ENCODE peak calls at places on chromosomes 2 and 18, in six cellular contexts. O is SK-N-SH, G is MM.1S, B is GM23338, A is OCI-LY7, R is neural progenitor cell. X is an unnamed sample.
A peak's percentile ranks its signal among the peaks of the same experiment; 100 is the strongest.

GRCh38 chr2:199485732-199486335 is 28.1 kb upstream of the SATB2 start:
- DNase-seq in G (peak; percentile 53), B (peak; percentile 87), O (no peak), R (peak; percentile 83), A (peak; percentile 83), X (peak; percentile 81)

GRCh38 chr2:190697421-190697820 is 48.5 kb downstream of the NAB1 start:
- DNase-seq in B (no peak), A (no peak), O (no peak), G (no peak), R (no peak), X (no peak)

GRCh38 chr2:38497670-38498037 is 105.1 kb downstream of the HNRNPLL start:
- DNase-seq in O (no peak), G (no peak), A (no peak), B (no peak), R (no peak), X (no peak)

GRCh38 chr18:12559319-12559718 is 98.6 kb downstream of the SPIRE1 start:
- DNase-seq in A (no peak), O (no peak), G (no peak), R (no peak), B (no peak), X (no peak)

GRCh38 chr18:54743596-54743995 is 84.7 kb upstream of the RAB27B start:
- DNase-seq in B (no peak), A (no peak), R (no peak), O (no peak), G (no peak), X (no peak)

GRCh38 chr2:105112345-105112744 is 74.5 kb downstream of the MRPS9 start:
- DNase-seq in O (no peak), B (no peak), R (no peak), G (no peak), A (no peak), X (no peak)

GRCh38 chr2:98948956-98949739 is 13.1 kb upstream of the CRACDL start:
- DNase-seq in B (no peak), A (no peak), G (no peak), O (no peak), R (no peak), X (no peak)

GRCh38 chr2:236210536-236210935 is 42.4 kb upstream of the GBX2 start:
- DNase-seq in B (no peak), G (no peak), A (no peak), O (no peak), R (no peak), X (no peak)

DNA sequence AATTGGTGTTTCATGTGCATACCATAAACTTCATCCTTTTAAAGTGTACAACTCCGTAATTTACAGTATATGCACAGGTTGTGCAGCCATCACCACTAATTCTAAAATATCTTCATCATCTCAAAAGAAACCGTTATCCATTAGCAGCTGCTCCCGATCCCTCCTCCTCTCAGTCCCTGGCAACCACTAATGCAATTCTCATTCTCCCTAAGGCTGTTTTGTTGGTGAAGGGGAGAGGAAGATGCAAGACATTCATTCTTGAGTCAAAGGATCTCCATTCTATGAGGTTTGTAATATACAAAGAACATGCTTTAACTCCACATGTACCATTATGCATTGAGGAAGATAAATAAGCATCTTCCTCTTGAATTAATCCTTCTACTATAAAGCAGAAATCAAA is 48.6 kb downstream of the RNU4ATAC start:
- DNase-seq in B (peak; percentile 28), R (no peak), O (peak; percentile 63), G (no peak), A (no peak), X (no peak)
- TF ChIP-seq EZH2phosphoT487 in B (no peak), R (no peak), O (no peak), G (no peak), A (no peak), X (no peak)

GRCh38 chr18:70245941-70246537 is 40.6 kb upstream of the RTTN start:
- DNase-seq in R (no peak), B (no peak), O (no peak), A (no peak), G (no peak), X (no peak)
- H3K4me3 ChIP-seq in R (no peak overlapping the region), B (no peak overlapping the region), O (no peak overlapping the region), A (no peak overlapping the region), G (no peak overlapping the region), X (no peak overlapping the region)

GRCh38 chr2:223599646-223600009 is 2.5 kb downstream of the SCG2 start:
- DNase-seq in O (no peak), G (no peak), R (no peak), B (no peak), A (no peak), X (no peak)
- H3K4me2 ChIP-seq in O (peak overlapping the region; percentile 73), G (no peak overlapping the region), R (no peak overlapping the region), B (no peak overlapping the region), A (no peak overlapping the region), X (peak overlapping the region; percentile 53)

GRCh38 chr2:58428286-58428552 is 187.1 kb upstream of the FANCL start:
- DNase-seq in R (peak; percentile 88), O (no peak), A (no peak), G (peak; percentile 11), B (peak; percentile 87), X (no peak)
- TF ChIP-seq EZH2phosphoT487 in R (no peak), O (no peak), A (no peak), G (no peak), B (no peak), X (no peak)

GRCh38 chr2:113157108-113157896 is 16.5 kb upstream of the PSD4 start:
- DNase-seq in G (no peak), B (peak; percentile 76), A (no peak), R (peak; percentile 76), O (peak; percentile 44), X (peak; percentile 75)
- H3K4me3 ChIP-seq in G (peak overlapping the region; percentile 62), B (peak overlapping the region; percentile 54), A (no peak overlapping the region), R (peak overlapping the region; percentile 59), O (no peak overlapping the region), X (peak overlapping the region; percentile 83)

DNA sequence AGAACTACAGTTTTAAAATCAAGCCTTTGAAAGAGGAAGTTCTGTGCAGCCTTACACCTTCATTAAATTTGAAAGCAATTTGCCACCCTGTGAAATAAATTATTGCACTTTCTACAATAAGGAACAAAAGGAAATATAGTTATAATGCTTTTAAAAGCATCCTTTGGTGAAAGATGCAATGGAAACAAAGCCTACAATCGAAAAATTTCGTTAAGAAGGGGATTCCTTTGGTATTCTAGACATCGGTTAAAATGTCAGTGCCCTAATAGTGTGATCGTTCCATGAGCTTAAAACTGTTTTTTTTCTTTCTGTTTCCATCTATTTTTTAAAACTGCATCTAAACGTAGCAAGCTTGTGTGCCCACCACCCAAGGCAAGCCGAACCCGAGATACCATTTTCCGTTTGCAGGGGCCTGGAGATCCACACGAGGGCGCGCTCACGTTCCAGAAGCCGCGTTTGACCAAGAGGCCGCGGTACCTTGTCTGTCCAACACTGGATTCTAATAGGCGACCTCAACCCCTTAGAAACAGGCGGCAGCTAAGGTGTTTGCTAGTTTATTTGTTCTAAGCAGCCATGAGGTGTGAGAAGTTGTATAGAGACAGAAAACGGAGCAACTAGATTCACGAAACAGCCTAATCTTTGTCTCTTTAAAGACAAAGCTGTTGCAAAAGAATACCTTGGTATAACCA is 4.0 kb downstream of the HOXD11 start:
- DNase-seq in R (peak; percentile 88), B (peak; percentile 94), O (peak; percentile 88), G (peak; percentile 34), A (peak; percentile 36), X (peak; percentile 65)
- H3K4me2 ChIP-seq in R (no peak overlapping the region), B (no peak overlapping the region), O (peak overlapping the region; percentile 39), G (peak overlapping the region; percentile 31), A (no peak overlapping the region), X (peak overlapping the region; percentile 33)